ENCODE peak calls at places on chromosomes 12 and 14, in nine cellular contexts. D, I, C, E, N, W, U, B and M are unnamed samples.

GRCh38 chr12:91142184-91142583 is 30.9 kb upstream of the LUM start:
- DNase-seq in D (no peak), I (peak; percentile 60), C (no peak), E (no peak), N (no peak), W (no peak), U (peak; percentile 66), B (no peak), M (no peak)

GRCh38 chr12:30795660-30796507 is 41.1 kb upstream of the CAPRIN2 start:
- DNase-seq in D (peak; percentile 77), I (peak; percentile 91), C (peak; percentile 22), E (peak; percentile 69), N (peak; percentile 37), W (peak; percentile 79), U (peak; percentile 96), B (peak; percentile 64), M (peak; percentile 72)

GRCh38 chr12:66131067-66131688 is 628 bp upstream of the LLPH start:
- DNase-seq in D (no peak), I (no peak), C (no peak), E (no peak), N (no peak), W (no peak), U (peak; percentile 71), B (peak; percentile 13), M (no peak)

GRCh38 chr12:105252901-105253300 is 16.9 kb upstream of the APPL2 start:
- DNase-seq in D (no peak), I (no peak), C (no peak), E (no peak), N (no peak), W (no peak), U (peak; percentile 10), B (no peak), M (no peak)

GRCh38 chr12:120820885-120821510 is 83.2 kb downstream of the SPPL3 start:
- DNase-seq in D (no peak), I (no peak), C (no peak), E (no peak), N (no peak), W (no peak), U (no peak), B (no peak), M (no peak)

GRCh38 chr14:103607039-103607668 is 21.9 kb upstream of the KLC1 start:
- DNase-seq in D (peak; percentile 66), I (peak; percentile 79), C (peak; percentile 71), E (peak; percentile 37), N (peak; percentile 52), W (peak; percentile 72), U (peak; percentile 96), B (peak; percentile 66), M (peak; percentile 35)

GRCh38 chr14:30209136-30209535 is 281.5 kb upstream of the PRKD1 start:
- DNase-seq in D (no peak), I (no peak), C (no peak), E (no peak), N (no peak), W (no peak), U (no peak), B (no peak), M (no peak)

GRCh38 chr12:92899388-92900001 is 29.6 kb downstream of the EEA1 start:
- DNase-seq in D (peak; percentile 98), I (peak; percentile 99), C (peak; percentile 25), E (peak; percentile 96), N (peak; percentile 34), W (no peak), U (peak; percentile 79), B (no peak), M (no peak)

GRCh38 chr14:94540031-94540794 is 21.0 kb upstream of the SERPINA4 start:
- DNase-seq in D (no peak), I (peak; percentile 64), C (no peak), E (peak; percentile 27), N (no peak), W (no peak), U (peak; percentile 90), B (peak; percentile 0), M (peak; percentile 22)

GRCh38 chr14:91317381-91318313 is 73.1 kb upstream of the GPR68 start:
- DNase-seq in D (peak; percentile 20), I (peak; percentile 22), C (peak; percentile 86), E (no peak), N (peak; percentile 83), W (no peak), U (no peak), B (no peak), M (no peak)

GRCh38 chr14:23061995-23062394 is 4.7 kb upstream of the CDH24 start:
- DNase-seq in D (peak; percentile 96), I (peak; percentile 95), C (no peak), E (peak; percentile 84), N (peak; percentile 61), W (no peak), U (peak; percentile 99), B (no peak), M (no peak)

GRCh38 chr12:47391566-47391965 is 311.8 kb upstream of the AMIGO2 start:
- DNase-seq in D (no peak), I (no peak), C (peak; percentile 50), E (no peak), N (peak; percentile 26), W (no peak), U (no peak), B (no peak), M (no peak)

GRCh38 chr12:65879878-65880277 is 55.6 kb downstream of the HMGA2 start:
- DNase-seq in D (peak; percentile 65), I (peak; percentile 91), C (no peak), E (no peak), N (no peak), W (no peak), U (peak; percentile 89), B (no peak), M (no peak)

GRCh38 chr12:111598637-111599458 is at the start of gene ATXN2:
- DNase-seq in D (peak; percentile 14), I (no peak), C (peak; percentile 49), E (no peak), N (peak; percentile 55), W (peak; percentile 74), U (peak; percentile 98), B (peak; percentile 81), M (peak; percentile 58)

GRCh38 chr14:32244404-32244803 is 41.3 kb upstream of the RNU6-8 start:
- DNase-seq in D (peak; percentile 44), I (peak; percentile 26), C (no peak), E (peak; percentile 30), N (no peak), W (no peak), U (no peak), B (no peak), M (no peak)

GRCh38 chr14:46279327-46279726 is 372.3 kb downstream of the RPL10L start:
- DNase-seq in D (no peak), I (no peak), C (no peak), E (no peak), N (no peak), W (no peak), U (no peak), B (no peak), M (no peak)

GRCh38 chr12:93990832-93991748 is 157.3 kb upstream of the PLXNC1 start:
- DNase-seq in D (no peak), I (peak; percentile 73), C (no peak), E (peak; percentile 48), N (no peak), W (peak; percentile 58), U (peak; percentile 68), B (peak; percentile 76), M (peak; percentile 21)

GRCh38 chr12:21308785-21309184 is 25.9 kb downstream of the SLCO1A2 start:
- DNase-seq in D (no peak), I (peak; percentile 2), C (no peak), E (no peak), N (no peak), W (no peak), U (no peak), B (no peak), M (no peak)
- TF ChIP-seq CTCF in D (no peak), I (no peak), C (no peak), E (no peak), N (no peak), W (no peak), U (no peak), B (no peak), M (no peak)

DNA sequence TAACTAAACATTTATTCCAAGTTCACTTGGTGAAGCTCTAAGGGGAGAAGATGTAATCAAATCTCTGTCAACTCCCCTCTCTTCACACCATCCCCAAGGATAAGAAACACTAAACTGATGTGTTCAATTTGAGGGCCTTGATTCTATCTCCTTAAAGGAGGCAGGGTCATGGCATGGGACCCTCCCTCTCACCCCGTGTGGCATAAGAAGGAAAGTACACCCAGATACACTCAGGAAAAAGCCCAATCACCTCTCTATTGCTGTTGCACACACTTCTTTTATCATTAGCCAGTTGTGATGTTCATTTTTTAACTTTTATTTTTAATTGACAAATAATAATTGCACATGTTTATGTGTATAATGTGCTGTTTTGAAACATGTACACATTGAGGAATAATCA is 35.1 kb downstream of the WASHC3 start:
- DNase-seq in D (no peak), I (no peak), C (no peak), E (no peak), N (no peak), W (no peak), U (no peak), B (no peak), M (no peak)
- TF ChIP-seq CTCF in D (no peak), I (no peak), C (no peak), E (no peak), N (no peak), W (peak; percentile 12), U (no peak), B (no peak), M (no peak)

GRCh38 chr12:132342322-132342721 is 12.9 kb upstream of the GALNT9 start:
- DNase-seq in D (peak; percentile 53), I (no peak), C (no peak), E (peak; percentile 30), N (no peak), W (peak; percentile 47), U (no peak), B (no peak), M (peak; percentile 57)
- TF ChIP-seq CTCF in D (peak; percentile 77), I (peak; percentile 15), C (no peak), E (peak; percentile 10), N (no peak), W (peak; percentile 62), U (no peak), B (peak; percentile 87), M (peak; percentile 59)

GRCh38 chr14:52951730-52952481 is 1.1 kb upstream of the FERMT2 start:
- DNase-seq in D (peak; percentile 87), I (peak; percentile 91), C (no peak), E (peak; percentile 85), N (peak; percentile 43), W (peak; percentile 39), U (peak; percentile 92), B (peak; percentile 27), M (peak; percentile 51)
- TF ChIP-seq CTCF in D (peak; percentile 64), I (peak; percentile 64), C (no peak), E (peak; percentile 34), N (no peak), W (no peak), U (peak; percentile 60), B (no peak), M (no peak)

DNA sequence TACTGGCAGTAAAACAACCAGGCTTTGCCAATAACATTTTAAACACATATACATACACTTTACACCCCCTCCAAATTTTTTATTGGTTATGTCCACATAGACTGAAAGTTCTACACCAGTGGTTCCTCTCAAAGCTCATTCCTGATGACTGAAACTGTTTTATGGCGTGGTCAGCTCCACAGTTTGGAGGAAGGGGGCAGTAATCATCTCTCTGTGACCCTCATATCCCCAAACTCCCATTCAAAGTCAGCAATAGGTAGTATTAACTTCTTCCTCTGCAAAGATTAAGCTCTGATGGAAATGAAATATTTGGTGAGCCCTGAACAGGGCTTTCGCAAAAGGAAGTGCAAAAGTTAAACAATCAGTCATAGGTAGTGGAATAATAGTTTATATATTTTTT is 55.3 kb upstream of the DAAM1 start:
- DNase-seq in D (peak; percentile 51), I (peak; percentile 16), C (no peak), E (no peak), N (no peak), W (no peak), U (no peak), B (peak; percentile 11), M (no peak)
- TF ChIP-seq CTCF in D (peak; percentile 62), I (no peak), C (no peak), E (no peak), N (no peak), W (no peak), U (peak; percentile 19), B (no peak), M (no peak)